ENCODE peak calls at places on chromosome 17, in four cellular contexts. One of them, this sample, is unnamed.

GRCh38 chr17:68694791-68695485 is 93.8 kb upstream of the FAM20A start:
- DNase-seq in B cell: no peak
- DNase-seq in stimulated activated CD8-positive, alpha-beta memory T cell treated with anti-CD3 and anti-CD28 coated beads, Interleukin-7, amount 100 ng/mL, for 1 hour: no peak
- DNase-seq in NCI-H2171 treated with DMSO at 0.1 percent for 48 hours: no peak
- DNase-seq in this sample: no peak

GRCh38 chr17:7476474-7476873 is 3.0 kb downstream of the ZBTB4 start:
- DNase-seq in B cell: no peak
- DNase-seq in stimulated activated CD8-positive, alpha-beta memory T cell treated with anti-CD3 and anti-CD28 coated beads, Interleukin-7, amount 100 ng/mL, for 1 hour: no peak
- DNase-seq in NCI-H2171 treated with DMSO at 0.1 percent for 48 hours: no peak
- DNase-seq in this sample: no peak

GRCh38 chr17:78979780-78980623 is at the start of gene LGALS3BP:
- DNase-seq in B cell: no peak
- DNase-seq in stimulated activated CD8-positive, alpha-beta memory T cell treated with anti-CD3 and anti-CD28 coated beads, Interleukin-7, amount 100 ng/mL, for 1 hour: no peak
- DNase-seq in NCI-H2171 treated with DMSO at 0.1 percent for 48 hours: peak; percentile 83
- DNase-seq in this sample: peak; percentile 98

GRCh38 chr17:56785396-56785795 is 48.3 kb downstream of the C17orf67 start:
- DNase-seq in B cell: no peak
- DNase-seq in stimulated activated CD8-positive, alpha-beta memory T cell treated with anti-CD3 and anti-CD28 coated beads, Interleukin-7, amount 100 ng/mL, for 1 hour: no peak
- DNase-seq in NCI-H2171 treated with DMSO at 0.1 percent for 48 hours: peak; percentile 68
- DNase-seq in this sample: peak; percentile 21

GRCh38 chr17:19016881-19017280 is 12.3 kb upstream of the FAM83G start:
- DNase-seq in B cell: no peak
- DNase-seq in stimulated activated CD8-positive, alpha-beta memory T cell treated with anti-CD3 and anti-CD28 coated beads, Interleukin-7, amount 100 ng/mL, for 1 hour: no peak
- DNase-seq in NCI-H2171 treated with DMSO at 0.1 percent for 48 hours: no peak
- DNase-seq in this sample: no peak

GRCh38 chr17:71613996-71614395 is 506.8 kb upstream of the SOX9 start:
- DNase-seq in B cell: no peak
- DNase-seq in stimulated activated CD8-positive, alpha-beta memory T cell treated with anti-CD3 and anti-CD28 coated beads, Interleukin-7, amount 100 ng/mL, for 1 hour: no peak
- DNase-seq in NCI-H2171 treated with DMSO at 0.1 percent for 48 hours: no peak
- DNase-seq in this sample: peak; percentile 95

GRCh38 chr17:31534223-31534888 is 142.9 kb downstream of the RAB11FIP4 start:
- DNase-seq in B cell: no peak
- DNase-seq in stimulated activated CD8-positive, alpha-beta memory T cell treated with anti-CD3 and anti-CD28 coated beads, Interleukin-7, amount 100 ng/mL, for 1 hour: no peak
- DNase-seq in NCI-H2171 treated with DMSO at 0.1 percent for 48 hours: no peak
- DNase-seq in this sample: no peak

GRCh38 chr17:73288534-73289302 is 23.1 kb downstream of the CDC42EP4 start:
- DNase-seq in B cell: no peak
- DNase-seq in stimulated activated CD8-positive, alpha-beta memory T cell treated with anti-CD3 and anti-CD28 coated beads, Interleukin-7, amount 100 ng/mL, for 1 hour: no peak
- DNase-seq in NCI-H2171 treated with DMSO at 0.1 percent for 48 hours: no peak
- DNase-seq in this sample: no peak

GRCh38 chr17:55454906-55455474 is 33.4 kb upstream of the MMD start:
- DNase-seq in B cell: no peak
- DNase-seq in stimulated activated CD8-positive, alpha-beta memory T cell treated with anti-CD3 and anti-CD28 coated beads, Interleukin-7, amount 100 ng/mL, for 1 hour: no peak
- DNase-seq in NCI-H2171 treated with DMSO at 0.1 percent for 48 hours: no peak
- DNase-seq in this sample: peak; percentile 39

GRCh38 chr17:28895794-28896447 is 1.6 kb downstream of the FLOT2 start:
- DNase-seq in B cell: no peak
- DNase-seq in stimulated activated CD8-positive, alpha-beta memory T cell treated with anti-CD3 and anti-CD28 coated beads, Interleukin-7, amount 100 ng/mL, for 1 hour: no peak
- DNase-seq in NCI-H2171 treated with DMSO at 0.1 percent for 48 hours: no peak
- DNase-seq in this sample: no peak

GRCh38 chr17:40157972-40158371 is 17.6 kb downstream of the CASC3 start:
- DNase-seq in B cell: no peak
- DNase-seq in stimulated activated CD8-positive, alpha-beta memory T cell treated with anti-CD3 and anti-CD28 coated beads, Interleukin-7, amount 100 ng/mL, for 1 hour: no peak
- DNase-seq in NCI-H2171 treated with DMSO at 0.1 percent for 48 hours: no peak
- DNase-seq in this sample: no peak

GRCh38 chr17:83067718-83068261 is 11.6 kb upstream of the METRNL start:
- DNase-seq in B cell: no peak
- DNase-seq in stimulated activated CD8-positive, alpha-beta memory T cell treated with anti-CD3 and anti-CD28 coated beads, Interleukin-7, amount 100 ng/mL, for 1 hour: no peak
- DNase-seq in NCI-H2171 treated with DMSO at 0.1 percent for 48 hours: no peak
- DNase-seq in this sample: no peak

GRCh38 chr17:6435051-6435450 is at the start of gene AIPL1:
- DNase-seq in B cell: no peak
- DNase-seq in stimulated activated CD8-positive, alpha-beta memory T cell treated with anti-CD3 and anti-CD28 coated beads, Interleukin-7, amount 100 ng/mL, for 1 hour: no peak
- DNase-seq in NCI-H2171 treated with DMSO at 0.1 percent for 48 hours: no peak
- DNase-seq in this sample: no peak

GRCh38 chr17:79855331-79856124 is 16.3 kb upstream of the CBX4 start:
- DNase-seq in B cell: no peak
- DNase-seq in stimulated activated CD8-positive, alpha-beta memory T cell treated with anti-CD3 and anti-CD28 coated beads, Interleukin-7, amount 100 ng/mL, for 1 hour: no peak
- DNase-seq in NCI-H2171 treated with DMSO at 0.1 percent for 48 hours: no peak
- DNase-seq in this sample: no peak

GRCh38 chr17:28710948-28711722 is 553 bp downstream of the PROCA1 start:
- DNase-seq in B cell: peak; percentile 90
- DNase-seq in stimulated activated CD8-positive, alpha-beta memory T cell treated with anti-CD3 and anti-CD28 coated beads, Interleukin-7, amount 100 ng/mL, for 1 hour: peak; percentile 77
- DNase-seq in NCI-H2171 treated with DMSO at 0.1 percent for 48 hours: peak; percentile 89
- DNase-seq in this sample: peak; percentile 98

GRCh38 chr17:4710693-4711634 is 532 bp downstream of the ARRB2 start:
- DNase-seq in B cell: peak; percentile 42
- DNase-seq in stimulated activated CD8-positive, alpha-beta memory T cell treated with anti-CD3 and anti-CD28 coated beads, Interleukin-7, amount 100 ng/mL, for 1 hour: no peak
- DNase-seq in NCI-H2171 treated with DMSO at 0.1 percent for 48 hours: no peak
- DNase-seq in this sample: peak; percentile 26

GRCh38 chr17:20206591-20206990 is 197.4 kb downstream of the SPECC1 start:
- DNase-seq in B cell: no peak
- DNase-seq in stimulated activated CD8-positive, alpha-beta memory T cell treated with anti-CD3 and anti-CD28 coated beads, Interleukin-7, amount 100 ng/mL, for 1 hour: no peak
- DNase-seq in NCI-H2171 treated with DMSO at 0.1 percent for 48 hours: no peak
- DNase-seq in this sample: no peak

GRCh38 chr17:40536731-40537171 is 28.5 kb downstream of the CCR7 start:
- DNase-seq in B cell: no peak
- DNase-seq in stimulated activated CD8-positive, alpha-beta memory T cell treated with anti-CD3 and anti-CD28 coated beads, Interleukin-7, amount 100 ng/mL, for 1 hour: no peak
- DNase-seq in NCI-H2171 treated with DMSO at 0.1 percent for 48 hours: no peak
- DNase-seq in this sample: peak; percentile 10

GRCh38 chr17:44607836-44608690 is 48.2 kb upstream of the MEIOC start:
- DNase-seq in B cell: no peak
- DNase-seq in stimulated activated CD8-positive, alpha-beta memory T cell treated with anti-CD3 and anti-CD28 coated beads, Interleukin-7, amount 100 ng/mL, for 1 hour: no peak
- DNase-seq in NCI-H2171 treated with DMSO at 0.1 percent for 48 hours: no peak
- DNase-seq in this sample: peak; percentile 100

GRCh38 chr17:60036796-60037677 is 41.7 kb downstream of the HEATR6 start:
- DNase-seq in B cell: peak; percentile 81
- DNase-seq in stimulated activated CD8-positive, alpha-beta memory T cell treated with anti-CD3 and anti-CD28 coated beads, Interleukin-7, amount 100 ng/mL, for 1 hour: peak; percentile 21
- DNase-seq in NCI-H2171 treated with DMSO at 0.1 percent for 48 hours: peak; percentile 83
- DNase-seq in this sample: peak; percentile 89

GRCh38 chr17:48335858-48336500 is 94.0 kb downstream of the SKAP1 start:
- DNase-seq in B cell: peak; percentile 70
- DNase-seq in stimulated activated CD8-positive, alpha-beta memory T cell treated with anti-CD3 and anti-CD28 coated beads, Interleukin-7, amount 100 ng/mL, for 1 hour: no peak
- DNase-seq in NCI-H2171 treated with DMSO at 0.1 percent for 48 hours: peak; percentile 50
- DNase-seq in this sample: peak; percentile 76

GRCh38 chr17:69555056-69555455 is 140.6 kb downstream of the MAP2K6 start:
- DNase-seq in B cell: no peak
- DNase-seq in stimulated activated CD8-positive, alpha-beta memory T cell treated with anti-CD3 and anti-CD28 coated beads, Interleukin-7, amount 100 ng/mL, for 1 hour: no peak
- DNase-seq in NCI-H2171 treated with DMSO at 0.1 percent for 48 hours: no peak
- DNase-seq in this sample: no peak

GRCh38 chr17:45429338-45430005 is 3.2 kb downstream of the ARHGAP27 start:
- DNase-seq in B cell: no peak
- DNase-seq in stimulated activated CD8-positive, alpha-beta memory T cell treated with anti-CD3 and anti-CD28 coated beads, Interleukin-7, amount 100 ng/mL, for 1 hour: no peak
- DNase-seq in NCI-H2171 treated with DMSO at 0.1 percent for 48 hours: no peak
- DNase-seq in this sample: peak; percentile 25

GRCh38 chr17:45775576-45776011 is 8.5 kb upstream of the CRHR1 start:
- DNase-seq in B cell: no peak
- DNase-seq in stimulated activated CD8-positive, alpha-beta memory T cell treated with anti-CD3 and anti-CD28 coated beads, Interleukin-7, amount 100 ng/mL, for 1 hour: no peak
- DNase-seq in NCI-H2171 treated with DMSO at 0.1 percent for 48 hours: peak; percentile 74
- DNase-seq in this sample: peak; percentile 99

GRCh38 chr17:16980813-16981731 is 9.2 kb upstream of the TNFRSF13B start:
- DNase-seq in B cell: peak; percentile 77
- DNase-seq in stimulated activated CD8-positive, alpha-beta memory T cell treated with anti-CD3 and anti-CD28 coated beads, Interleukin-7, amount 100 ng/mL, for 1 hour: no peak
- DNase-seq in NCI-H2171 treated with DMSO at 0.1 percent for 48 hours: peak; percentile 86
- DNase-seq in this sample: peak; percentile 94

GRCh38 chr17:71163121-71163812 is 957.6 kb upstream of the SOX9 start:
- DNase-seq in B cell: no peak
- DNase-seq in stimulated activated CD8-positive, alpha-beta memory T cell treated with anti-CD3 and anti-CD28 coated beads, Interleukin-7, amount 100 ng/mL, for 1 hour: no peak
- DNase-seq in NCI-H2171 treated with DMSO at 0.1 percent for 48 hours: peak; percentile 84
- DNase-seq in this sample: peak; percentile 99

GRCh38 chr17:8885968-8886674 is 18.6 kb upstream of the PIK3R6 start:
- DNase-seq in B cell: no peak
- DNase-seq in stimulated activated CD8-positive, alpha-beta memory T cell treated with anti-CD3 and anti-CD28 coated beads, Interleukin-7, amount 100 ng/mL, for 1 hour: no peak
- DNase-seq in NCI-H2171 treated with DMSO at 0.1 percent for 48 hours: no peak
- DNase-seq in this sample: no peak

GRCh38 chr17:62321451-62321850 is 58.9 kb upstream of the EFCAB3 start:
- DNase-seq in B cell: no peak
- DNase-seq in stimulated activated CD8-positive, alpha-beta memory T cell treated with anti-CD3 and anti-CD28 coated beads, Interleukin-7, amount 100 ng/mL, for 1 hour: no peak
- DNase-seq in NCI-H2171 treated with DMSO at 0.1 percent for 48 hours: no peak
- DNase-seq in this sample: no peak

GRCh38 chr17:44115585-44116415 is 7.6 kb downstream of the HDAC5 start:
- DNase-seq in B cell: peak; percentile 38
- DNase-seq in stimulated activated CD8-positive, alpha-beta memory T cell treated with anti-CD3 and anti-CD28 coated beads, Interleukin-7, amount 100 ng/mL, for 1 hour: no peak
- DNase-seq in NCI-H2171 treated with DMSO at 0.1 percent for 48 hours: no peak
- DNase-seq in this sample: peak; percentile 49

GRCh38 chr17:66812571-66812970 is 22.3 kb upstream of the CACNG5 start:
- DNase-seq in B cell: no peak
- DNase-seq in stimulated activated CD8-positive, alpha-beta memory T cell treated with anti-CD3 and anti-CD28 coated beads, Interleukin-7, amount 100 ng/mL, for 1 hour: no peak
- DNase-seq in NCI-H2171 treated with DMSO at 0.1 percent for 48 hours: no peak
- DNase-seq in this sample: no peak

GRCh38 chr17:72539981-72540897 is 419.4 kb downstream of the SOX9 start:
- DNase-seq in B cell: peak; percentile 49
- DNase-seq in stimulated activated CD8-positive, alpha-beta memory T cell treated with anti-CD3 and anti-CD28 coated beads, Interleukin-7, amount 100 ng/mL, for 1 hour: no peak
- DNase-seq in NCI-H2171 treated with DMSO at 0.1 percent for 48 hours: peak; percentile 71
- DNase-seq in this sample: peak; percentile 93

GRCh38 chr17:43636446-43636845 is 25.3 kb downstream of the MEOX1 start:
- DNase-seq in B cell: no peak
- DNase-seq in stimulated activated CD8-positive, alpha-beta memory T cell treated with anti-CD3 and anti-CD28 coated beads, Interleukin-7, amount 100 ng/mL, for 1 hour: no peak
- DNase-seq in NCI-H2171 treated with DMSO at 0.1 percent for 48 hours: no peak
- DNase-seq in this sample: no peak

GRCh38 chr17:83103200-83103937 is 24.0 kb downstream of the METRNL start:
- DNase-seq in B cell: peak; percentile 49
- DNase-seq in stimulated activated CD8-positive, alpha-beta memory T cell treated with anti-CD3 and anti-CD28 coated beads, Interleukin-7, amount 100 ng/mL, for 1 hour: no peak
- DNase-seq in NCI-H2171 treated with DMSO at 0.1 percent for 48 hours: no peak
- DNase-seq in this sample: peak; percentile 38

GRCh38 chr17:80883831-80884735 is 107.6 kb upstream of the CHMP6 start:
- DNase-seq in B cell: no peak
- DNase-seq in stimulated activated CD8-positive, alpha-beta memory T cell treated with anti-CD3 and anti-CD28 coated beads, Interleukin-7, amount 100 ng/mL, for 1 hour: no peak
- DNase-seq in NCI-H2171 treated with DMSO at 0.1 percent for 48 hours: no peak
- DNase-seq in this sample: no peak

GRCh38 chr17:77264617-77265230 is 124.0 kb downstream of the SEC14L1 start:
- DNase-seq in B cell: no peak
- DNase-seq in stimulated activated CD8-positive, alpha-beta memory T cell treated with anti-CD3 and anti-CD28 coated beads, Interleukin-7, amount 100 ng/mL, for 1 hour: no peak
- DNase-seq in NCI-H2171 treated with DMSO at 0.1 percent for 48 hours: peak; percentile 49
- DNase-seq in this sample: peak; percentile 54

GRCh38 chr17:10725262-10725661 is 4.6 kb downstream of the TMEM220 start:
- DNase-seq in B cell: no peak
- DNase-seq in stimulated activated CD8-positive, alpha-beta memory T cell treated with anti-CD3 and anti-CD28 coated beads, Interleukin-7, amount 100 ng/mL, for 1 hour: no peak
- DNase-seq in NCI-H2171 treated with DMSO at 0.1 percent for 48 hours: no peak
- DNase-seq in this sample: no peak

GRCh38 chr17:10875984-10876555 is 38.2 kb upstream of the PIRT start:
- DNase-seq in B cell: peak; percentile 32
- DNase-seq in stimulated activated CD8-positive, alpha-beta memory T cell treated with anti-CD3 and anti-CD28 coated beads, Interleukin-7, amount 100 ng/mL, for 1 hour: no peak
- DNase-seq in NCI-H2171 treated with DMSO at 0.1 percent for 48 hours: peak; percentile 20
- DNase-seq in this sample: peak; percentile 31